ENCODE peak calls at places on chromosome 13, in four cellular contexts. V is WERI-Rb-1; F is stimulated activated CD8-positive, alpha-beta memory T cell treated with anti-CD3 and anti-CD28 coated beads, Interleukin-2, amount 100 ng/mL, for 1 hour; A is stimulated activated CD4-positive, alpha-beta T cell treated with anti-CD3 and anti-CD28 coated beads, Interleukin-2, amount 100 ng/mL, for 48 hours. Q is an unnamed sample.

GRCh38 chr13:89490661-89491060 is 1819.5 kb downstream of the SLITRK5 start:
- DNase-seq in V (no peak), F (no peak), A (no peak), Q (no peak)

GRCh38 chr13:85806553-85807175 is 7.4 kb upstream of the SLITRK6 start:
- DNase-seq in V (no peak), F (no peak), A (no peak), Q (peak)

GRCh38 chr13:110641055-110642015 is 26.0 kb downstream of the NAXD start:
- DNase-seq in V (no peak), F (no peak), A (no peak), Q (no peak)

GRCh38 chr13:86020350-86021002 is 221.3 kb upstream of the SLITRK6 start:
- DNase-seq in V (no peak), F (no peak), A (no peak), Q (peak)

GRCh38 chr13:36432106-36432544 is at the start of gene CCNA1:
- DNase-seq in V (peak), F (no peak), A (no peak), Q (peak)

GRCh38 chr13:40598599-40598998 is 67.8 kb downstream of the FOXO1 start:
- DNase-seq in V (no peak), F (no peak), A (no peak), Q (peak)

GRCh38 chr13:97382276-97382675 is 51.7 kb upstream of the RAP2A start:
- DNase-seq in V (no peak), F (no peak), A (no peak), Q (no peak)

GRCh38 chr13:95185311-95185710 is 115.9 kb downstream of the ABCC4 start:
- DNase-seq in V (no peak), F (no peak), A (no peak), Q (peak)

GRCh38 chr13:99895428-99895998 is 76.1 kb downstream of the ZIC5 start:
- DNase-seq in V (no peak), F (no peak), A (peak), Q (no peak)

GRCh38 chr13:20843177-20843576 is 59.4 kb downstream of the XPO4 start:
- DNase-seq in V (no peak), F (no peak), A (no peak), Q (no peak)

GRCh38 chr13:110229905-110230563 is 76.9 kb downstream of the COL4A1 start:
- DNase-seq in V (no peak), F (no peak), A (no peak), Q (no peak)

GRCh38 chr13:23570931-23571330 is 719 bp downstream of the TNFRSF19 start:
- DNase-seq in V (no peak), F (no peak), A (no peak), Q (no peak)

GRCh38 chr13:40251343-40252032 is 415.0 kb downstream of the FOXO1 start:
- DNase-seq in V (no peak), F (no peak), A (no peak), Q (peak)

GRCh38 chr13:74133657-74134201 is 475 bp downstream of the KLF12 start:
- DNase-seq in V (peak), F (peak), A (peak), Q (peak)

GRCh38 chr13:80131204-80131603 is 209.7 kb downstream of the SPRY2 start:
- DNase-seq in V (peak), F (no peak), A (no peak), Q (no peak)

GRCh38 chr13:48562296-48563066 is 29.6 kb upstream of the RCBTB2 start:
- DNase-seq in V (no peak), F (peak), A (peak), Q (peak)

GRCh38 chr13:63693696-63694095 is 2278.0 kb upstream of the PCDH20 start:
- DNase-seq in V (no peak), F (no peak), A (no peak), Q (no peak)